ENCODE peak calls at places on chromosomes 13 and 19, in five cellular contexts. One of them, this sample, is unnamed.

GRCh38 chr19:48826606-48827020 is 9.7 kb downstream of the HSD17B14 start:
- DNase-seq in stimulated activated CD8-positive, alpha-beta memory T cell treated with anti-CD3 and anti-CD28 coated beads, Interleukin-4, amount 100 ng/mL, for 1 hour: no peak
- DNase-seq in dermis blood vessel endothelial cell: no peak
- DNase-seq in aorta: no peak
- DNase-seq in stimulated activated CD4-positive, alpha-beta T cell treated with anti-CD3 and anti-CD28 coated beads, Interleukin-12 subunit alpha, Interleukin-12 subunit beta, amount 100 ng/mL, for 48 hours: no peak
- DNase-seq in this sample: no peak

GRCh38 chr19:36225219-36225892 is 10.4 kb downstream of the ZNF146 start:
- DNase-seq in aorta: no peak
- DNase-seq in stimulated activated CD4-positive, alpha-beta T cell treated with anti-CD3 and anti-CD28 coated beads, Interleukin-12 subunit alpha, Interleukin-12 subunit beta, amount 100 ng/mL, for 48 hours: no peak
- DNase-seq in dermis blood vessel endothelial cell: peak
- DNase-seq in stimulated activated CD8-positive, alpha-beta memory T cell treated with anti-CD3 and anti-CD28 coated beads, Interleukin-4, amount 100 ng/mL, for 1 hour: no peak
- DNase-seq in this sample: peak

GRCh38 chr13:40665061-40665753 is 1.2 kb downstream of the FOXO1 start:
- DNase-seq in stimulated activated CD8-positive, alpha-beta memory T cell treated with anti-CD3 and anti-CD28 coated beads, Interleukin-4, amount 100 ng/mL, for 1 hour: peak
- DNase-seq in dermis blood vessel endothelial cell: no peak
- DNase-seq in stimulated activated CD4-positive, alpha-beta T cell treated with anti-CD3 and anti-CD28 coated beads, Interleukin-12 subunit alpha, Interleukin-12 subunit beta, amount 100 ng/mL, for 48 hours: no peak
- DNase-seq in aorta: peak
- DNase-seq in this sample: peak

GRCh38 chr13:39938591-39938990 is 283.1 kb downstream of the COG6 start:
- DNase-seq in stimulated activated CD4-positive, alpha-beta T cell treated with anti-CD3 and anti-CD28 coated beads, Interleukin-12 subunit alpha, Interleukin-12 subunit beta, amount 100 ng/mL, for 48 hours: no peak
- DNase-seq in dermis blood vessel endothelial cell: no peak
- DNase-seq in stimulated activated CD8-positive, alpha-beta memory T cell treated with anti-CD3 and anti-CD28 coated beads, Interleukin-4, amount 100 ng/mL, for 1 hour: no peak
- DNase-seq in aorta: no peak
- DNase-seq in this sample: no peak

GRCh38 chr13:51923983-51924539 is 62.3 kb downstream of the CCDC70 start:
- DNase-seq in stimulated activated CD4-positive, alpha-beta T cell treated with anti-CD3 and anti-CD28 coated beads, Interleukin-12 subunit alpha, Interleukin-12 subunit beta, amount 100 ng/mL, for 48 hours: no peak
- DNase-seq in dermis blood vessel endothelial cell: peak
- DNase-seq in aorta: no peak
- DNase-seq in stimulated activated CD8-positive, alpha-beta memory T cell treated with anti-CD3 and anti-CD28 coated beads, Interleukin-4, amount 100 ng/mL, for 1 hour: no peak
- DNase-seq in this sample: peak

GRCh38 chr13:113364371-113364932 is 522 bp upstream of the GRTP1 start:
- DNase-seq in stimulated activated CD4-positive, alpha-beta T cell treated with anti-CD3 and anti-CD28 coated beads, Interleukin-12 subunit alpha, Interleukin-12 subunit beta, amount 100 ng/mL, for 48 hours: no peak
- DNase-seq in dermis blood vessel endothelial cell: no peak
- DNase-seq in aorta: no peak
- DNase-seq in stimulated activated CD8-positive, alpha-beta memory T cell treated with anti-CD3 and anti-CD28 coated beads, Interleukin-4, amount 100 ng/mL, for 1 hour: no peak
- DNase-seq in this sample: peak

GRCh38 chr19:13718733-13719132 is 45.6 kb upstream of the MRI1 start:
- DNase-seq in dermis blood vessel endothelial cell: peak
- DNase-seq in aorta: no peak
- DNase-seq in stimulated activated CD4-positive, alpha-beta T cell treated with anti-CD3 and anti-CD28 coated beads, Interleukin-12 subunit alpha, Interleukin-12 subunit beta, amount 100 ng/mL, for 48 hours: no peak
- DNase-seq in stimulated activated CD8-positive, alpha-beta memory T cell treated with anti-CD3 and anti-CD28 coated beads, Interleukin-4, amount 100 ng/mL, for 1 hour: no peak
- DNase-seq in this sample: peak

GRCh38 chr19:49890349-49891311 is 6.1 kb downstream of the IL4I1 start:
- DNase-seq in stimulated activated CD8-positive, alpha-beta memory T cell treated with anti-CD3 and anti-CD28 coated beads, Interleukin-4, amount 100 ng/mL, for 1 hour: peak
- DNase-seq in dermis blood vessel endothelial cell: no peak
- DNase-seq in aorta: no peak
- DNase-seq in stimulated activated CD4-positive, alpha-beta T cell treated with anti-CD3 and anti-CD28 coated beads, Interleukin-12 subunit alpha, Interleukin-12 subunit beta, amount 100 ng/mL, for 48 hours: peak
- DNase-seq in this sample: peak

GRCh38 chr13:31044658-31045620 is 112.5 kb downstream of the TEX26 start:
- DNase-seq in stimulated activated CD8-positive, alpha-beta memory T cell treated with anti-CD3 and anti-CD28 coated beads, Interleukin-4, amount 100 ng/mL, for 1 hour: no peak
- DNase-seq in stimulated activated CD4-positive, alpha-beta T cell treated with anti-CD3 and anti-CD28 coated beads, Interleukin-12 subunit alpha, Interleukin-12 subunit beta, amount 100 ng/mL, for 48 hours: peak
- DNase-seq in aorta: no peak
- DNase-seq in dermis blood vessel endothelial cell: peak
- DNase-seq in this sample: no peak

GRCh38 chr19:53290758-53291549 is 23.4 kb upstream of the VN1R4 start:
- DNase-seq in stimulated activated CD4-positive, alpha-beta T cell treated with anti-CD3 and anti-CD28 coated beads, Interleukin-12 subunit alpha, Interleukin-12 subunit beta, amount 100 ng/mL, for 48 hours: no peak
- DNase-seq in dermis blood vessel endothelial cell: no peak
- DNase-seq in aorta: no peak
- DNase-seq in stimulated activated CD8-positive, alpha-beta memory T cell treated with anti-CD3 and anti-CD28 coated beads, Interleukin-4, amount 100 ng/mL, for 1 hour: no peak
- DNase-seq in this sample: no peak

GRCh38 chr19:14116918-14117578 is 514 bp downstream of the PRKACA start:
- DNase-seq in dermis blood vessel endothelial cell: no peak
- DNase-seq in stimulated activated CD8-positive, alpha-beta memory T cell treated with anti-CD3 and anti-CD28 coated beads, Interleukin-4, amount 100 ng/mL, for 1 hour: no peak
- DNase-seq in stimulated activated CD4-positive, alpha-beta T cell treated with anti-CD3 and anti-CD28 coated beads, Interleukin-12 subunit alpha, Interleukin-12 subunit beta, amount 100 ng/mL, for 48 hours: no peak
- DNase-seq in aorta: peak
- DNase-seq in this sample: peak

GRCh38 chr19:34676697-34677385 is at the start of gene SCGB2B2:
- DNase-seq in stimulated activated CD4-positive, alpha-beta T cell treated with anti-CD3 and anti-CD28 coated beads, Interleukin-12 subunit alpha, Interleukin-12 subunit beta, amount 100 ng/mL, for 48 hours: no peak
- DNase-seq in aorta: no peak
- DNase-seq in dermis blood vessel endothelial cell: peak
- DNase-seq in stimulated activated CD8-positive, alpha-beta memory T cell treated with anti-CD3 and anti-CD28 coated beads, Interleukin-4, amount 100 ng/mL, for 1 hour: no peak
- DNase-seq in this sample: no peak

GRCh38 chr13:48783181-48783630 is 129.5 kb downstream of the CYSLTR2 start:
- DNase-seq in stimulated activated CD8-positive, alpha-beta memory T cell treated with anti-CD3 and anti-CD28 coated beads, Interleukin-4, amount 100 ng/mL, for 1 hour: no peak
- DNase-seq in aorta: peak
- DNase-seq in stimulated activated CD4-positive, alpha-beta T cell treated with anti-CD3 and anti-CD28 coated beads, Interleukin-12 subunit alpha, Interleukin-12 subunit beta, amount 100 ng/mL, for 48 hours: no peak
- DNase-seq in dermis blood vessel endothelial cell: peak
- DNase-seq in this sample: peak

GRCh38 chr19:5585461-5586299 is 17.9 kb upstream of the TINCR start:
- DNase-seq in aorta: peak
- DNase-seq in dermis blood vessel endothelial cell: no peak
- DNase-seq in stimulated activated CD4-positive, alpha-beta T cell treated with anti-CD3 and anti-CD28 coated beads, Interleukin-12 subunit alpha, Interleukin-12 subunit beta, amount 100 ng/mL, for 48 hours: peak
- DNase-seq in stimulated activated CD8-positive, alpha-beta memory T cell treated with anti-CD3 and anti-CD28 coated beads, Interleukin-4, amount 100 ng/mL, for 1 hour: no peak
- DNase-seq in this sample: no peak

GRCh38 chr13:19169496-19169895 is 12.1 kb downstream of the TUBA3C start:
- DNase-seq in aorta: peak
- DNase-seq in dermis blood vessel endothelial cell: no peak
- DNase-seq in stimulated activated CD4-positive, alpha-beta T cell treated with anti-CD3 and anti-CD28 coated beads, Interleukin-12 subunit alpha, Interleukin-12 subunit beta, amount 100 ng/mL, for 48 hours: no peak
- DNase-seq in stimulated activated CD8-positive, alpha-beta memory T cell treated with anti-CD3 and anti-CD28 coated beads, Interleukin-4, amount 100 ng/mL, for 1 hour: no peak
- DNase-seq in this sample: no peak

GRCh38 chr13:44759723-44760360 is 183.7 kb upstream of the TSC22D1 start:
- DNase-seq in stimulated activated CD8-positive, alpha-beta memory T cell treated with anti-CD3 and anti-CD28 coated beads, Interleukin-4, amount 100 ng/mL, for 1 hour: no peak
- DNase-seq in aorta: no peak
- DNase-seq in stimulated activated CD4-positive, alpha-beta T cell treated with anti-CD3 and anti-CD28 coated beads, Interleukin-12 subunit alpha, Interleukin-12 subunit beta, amount 100 ng/mL, for 48 hours: no peak
- DNase-seq in dermis blood vessel endothelial cell: no peak
- DNase-seq in this sample: no peak

GRCh38 chr13:101049166-101049850 is 367.0 kb downstream of the NALCN start:
- DNase-seq in stimulated activated CD8-positive, alpha-beta memory T cell treated with anti-CD3 and anti-CD28 coated beads, Interleukin-4, amount 100 ng/mL, for 1 hour: no peak
- DNase-seq in stimulated activated CD4-positive, alpha-beta T cell treated with anti-CD3 and anti-CD28 coated beads, Interleukin-12 subunit alpha, Interleukin-12 subunit beta, amount 100 ng/mL, for 48 hours: no peak
- DNase-seq in dermis blood vessel endothelial cell: peak
- DNase-seq in aorta: no peak
- DNase-seq in this sample: peak

This sample was measured in GM23248.